ENCODE peak calls at places on chromosomes 13 and 19, in five cellular contexts. One of them, this sample, is unnamed.

GRCh38 chr13:92661406-92661805 is 565.2 kb upstream of the GPC6 start:
- DNase-seq in fibroblast of pulmonary artery: no peak
- DNase-seq in endodermal cell: no peak
- DNase-seq in Calu3: no peak
- DNase-seq in adrenal gland: no peak
- DNase-seq in this sample: no peak

GRCh38 chr19:43667524-43668405 is 2.2 kb downstream of the PLAUR start:
- DNase-seq in Calu3: no peak
- DNase-seq in fibroblast of pulmonary artery: no peak
- DNase-seq in adrenal gland: peak; percentile 31
- DNase-seq in endodermal cell: no peak
- DNase-seq in this sample: peak; percentile 12

GRCh38 chr13:112790735-112791641 is 101.2 kb downstream of the ATP11A start:
- DNase-seq in Calu3: no peak
- DNase-seq in fibroblast of pulmonary artery: peak; percentile 18
- DNase-seq in endodermal cell: no peak
- DNase-seq in adrenal gland: no peak
- DNase-seq in this sample: no peak

GRCh38 chr13:23956106-23956505 is 58.8 kb upstream of the C1QTNF9B start:
- DNase-seq in fibroblast of pulmonary artery: peak; percentile 41
- DNase-seq in endodermal cell: no peak
- DNase-seq in Calu3: peak; percentile 57
- DNase-seq in adrenal gland: no peak
- DNase-seq in this sample: no peak

GRCh38 chr19:50844296-50844935 is 10.3 kb upstream of the KLK3 start:
- DNase-seq in Calu3: no peak
- DNase-seq in adrenal gland: no peak
- DNase-seq in fibroblast of pulmonary artery: no peak
- DNase-seq in endodermal cell: no peak
- DNase-seq in this sample: no peak

GRCh38 chr19:42126565-42126964 is 5.7 kb downstream of the POU2F2 start:
- DNase-seq in fibroblast of pulmonary artery: no peak
- DNase-seq in Calu3: no peak
- DNase-seq in endodermal cell: no peak
- DNase-seq in adrenal gland: no peak
- DNase-seq in this sample: no peak

GRCh38 chr13:83881031-83881727 is 1.1 kb downstream of the SLITRK1 start:
- DNase-seq in adrenal gland: no peak
- DNase-seq in Calu3: no peak
- DNase-seq in fibroblast of pulmonary artery: no peak
- DNase-seq in endodermal cell: peak; percentile 36
- DNase-seq in this sample: no peak

GRCh38 chr19:2613507-2614295 is 88.8 kb downstream of the GNG7 start:
- DNase-seq in adrenal gland: peak; percentile 55
- DNase-seq in endodermal cell: peak; percentile 86
- DNase-seq in Calu3: peak; percentile 49
- DNase-seq in fibroblast of pulmonary artery: peak; percentile 51
- DNase-seq in this sample: no peak

GRCh38 chr19:33401683-33402420 is 28.3 kb downstream of the CEBPG start:
- DNase-seq in Calu3: no peak
- DNase-seq in fibroblast of pulmonary artery: no peak
- DNase-seq in endodermal cell: no peak
- DNase-seq in adrenal gland: no peak
- DNase-seq in this sample: no peak

GRCh38 chr13:21069561-21070004 is 8.2 kb upstream of the LATS2 start:
- DNase-seq in fibroblast of pulmonary artery: peak; percentile 98
- DNase-seq in endodermal cell: no peak
- DNase-seq in Calu3: no peak
- DNase-seq in adrenal gland: peak; percentile 61
- DNase-seq in this sample: no peak

GRCh38 chr13:50236898-50237318 is 221.7 kb downstream of the KCNRG start:
- DNase-seq in adrenal gland: no peak
- DNase-seq in fibroblast of pulmonary artery: peak; percentile 22
- DNase-seq in Calu3: no peak
- DNase-seq in endodermal cell: no peak
- DNase-seq in this sample: no peak

GRCh38 chr19:14183741-14184395 is 22.1 kb downstream of the ADGRL1 start:
- DNase-seq in endodermal cell: no peak
- DNase-seq in adrenal gland: no peak
- DNase-seq in Calu3: no peak
- DNase-seq in fibroblast of pulmonary artery: no peak
- DNase-seq in this sample: no peak

GRCh38 chr13:75318138-75318833 is 163.7 kb downstream of the TBC1D4 start:
- DNase-seq in adrenal gland: no peak
- DNase-seq in fibroblast of pulmonary artery: no peak
- DNase-seq in endodermal cell: no peak
- DNase-seq in Calu3: no peak
- DNase-seq in this sample: no peak

GRCh38 chr13:52395704-52396103 is 10.3 kb downstream of the THSD1 start:
- DNase-seq in adrenal gland: no peak
- DNase-seq in endodermal cell: no peak
- DNase-seq in fibroblast of pulmonary artery: no peak
- DNase-seq in Calu3: no peak
- DNase-seq in this sample: no peak

GRCh38 chr13:34257980-34258379 is 440.0 kb downstream of the RFC3 start:
- DNase-seq in fibroblast of pulmonary artery: no peak
- DNase-seq in Calu3: no peak
- DNase-seq in endodermal cell: no peak
- DNase-seq in adrenal gland: no peak
- DNase-seq in this sample: no peak

GRCh38 chr19:49114630-49115363 is 627 bp downstream of the LIN7B start:
- DNase-seq in Calu3: peak; percentile 50
- DNase-seq in adrenal gland: peak; percentile 63
- DNase-seq in fibroblast of pulmonary artery: peak; percentile 54
- DNase-seq in endodermal cell: peak; percentile 88
- DNase-seq in this sample: peak; percentile 56

GRCh38 chr19:49340069-49340864 is 5.1 kb downstream of the CD37 start:
- DNase-seq in fibroblast of pulmonary artery: no peak
- DNase-seq in endodermal cell: peak; percentile 89
- DNase-seq in adrenal gland: peak; percentile 66
- DNase-seq in Calu3: peak; percentile 67
- DNase-seq in this sample: no peak

GRCh38 chr19:9952276-9952675 is 16.0 kb upstream of the OLFM2 start:
- DNase-seq in adrenal gland: no peak
- DNase-seq in endodermal cell: no peak
- DNase-seq in Calu3: no peak
- DNase-seq in fibroblast of pulmonary artery: no peak
- DNase-seq in this sample: no peak

GRCh38 chr19:58559275-58560006 is 1.0 kb upstream of the UBE2M start:
- DNase-seq in adrenal gland: peak; percentile 96
- DNase-seq in Calu3: peak; percentile 92
- DNase-seq in fibroblast of pulmonary artery: peak; percentile 92
- DNase-seq in endodermal cell: peak; percentile 97
- DNase-seq in this sample: peak; percentile 74

GRCh38 chr19:3369337-3370213 is 3.2 kb downstream of the NFIC start:
- DNase-seq in fibroblast of pulmonary artery: peak; percentile 44
- DNase-seq in adrenal gland: peak; percentile 85
- DNase-seq in Calu3: no peak
- DNase-seq in endodermal cell: peak; percentile 73
- DNase-seq in this sample: no peak

GRCh38 chr13:46748300-46748699 is 48.7 kb downstream of the ESD start:
- DNase-seq in adrenal gland: no peak
- DNase-seq in Calu3: no peak
- DNase-seq in endodermal cell: no peak
- DNase-seq in fibroblast of pulmonary artery: no peak
- DNase-seq in this sample: no peak

GRCh38 chr19:50162988-50163387 is at the start of gene IZUMO2:
- DNase-seq in adrenal gland: no peak
- DNase-seq in endodermal cell: peak; percentile 70
- DNase-seq in fibroblast of pulmonary artery: no peak
- DNase-seq in Calu3: no peak
- DNase-seq in this sample: no peak

GRCh38 chr13:101452519-101453485 is at the start of gene ITGBL1:
- DNase-seq in adrenal gland: no peak
- DNase-seq in fibroblast of pulmonary artery: peak; percentile 17
- DNase-seq in Calu3: no peak
- DNase-seq in endodermal cell: peak; percentile 51
- DNase-seq in this sample: no peak

GRCh38 chr13:91017669-91018053 is 329.8 kb upstream of the MIR17HG start:
- DNase-seq in endodermal cell: peak; percentile 82
- DNase-seq in adrenal gland: peak; percentile 1
- DNase-seq in Calu3: peak; percentile 32
- DNase-seq in fibroblast of pulmonary artery: no peak
- DNase-seq in this sample: no peak

GRCh38 chr19:57637379-57637778 is 4.4 kb downstream of the ZNF211 start:
- DNase-seq in Calu3: no peak
- DNase-seq in adrenal gland: no peak
- DNase-seq in endodermal cell: no peak
- DNase-seq in fibroblast of pulmonary artery: no peak
- DNase-seq in this sample: no peak

GRCh38 chr19:13830761-13831481 is 35.7 kb downstream of the ZSWIM4 start:
- DNase-seq in endodermal cell: peak; percentile 39
- DNase-seq in fibroblast of pulmonary artery: no peak
- DNase-seq in adrenal gland: no peak
- DNase-seq in Calu3: no peak
- DNase-seq in this sample: no peak

GRCh38 chr13:83153833-83154232 is 728.4 kb downstream of the SLITRK1 start:
- DNase-seq in fibroblast of pulmonary artery: peak; percentile 8
- DNase-seq in adrenal gland: no peak
- DNase-seq in endodermal cell: no peak
- DNase-seq in Calu3: no peak
- DNase-seq in this sample: no peak

GRCh38 chr13:81929988-81930387 is 1589.1 kb upstream of the SPRY2 start:
- DNase-seq in fibroblast of pulmonary artery: peak; percentile 34
- DNase-seq in Calu3: no peak
- DNase-seq in endodermal cell: peak; percentile 46
- DNase-seq in adrenal gland: no peak
- DNase-seq in this sample: no peak

GRCh38 chr19:49887653-49888477 is 8.8 kb downstream of the IL4I1 start:
- DNase-seq in adrenal gland: no peak
- DNase-seq in fibroblast of pulmonary artery: no peak
- DNase-seq in Calu3: no peak
- DNase-seq in endodermal cell: no peak
- DNase-seq in this sample: no peak

GRCh38 chr13:107968470-107968869 is 246.9 kb downstream of the LIG4 start:
- DNase-seq in fibroblast of pulmonary artery: no peak
- DNase-seq in endodermal cell: no peak
- DNase-seq in Calu3: no peak
- DNase-seq in adrenal gland: no peak
- DNase-seq in this sample: no peak

GRCh38 chr19:16876904-16877361 is 11.9 kb upstream of the F2RL3 start:
- DNase-seq in Calu3: no peak
- DNase-seq in adrenal gland: no peak
- DNase-seq in fibroblast of pulmonary artery: no peak
- DNase-seq in endodermal cell: no peak
- DNase-seq in this sample: no peak

GRCh38 chr19:38684078-38684861 is 36.8 kb downstream of the ACTN4 start:
- DNase-seq in adrenal gland: peak; percentile 93
- DNase-seq in fibroblast of pulmonary artery: peak; percentile 95
- DNase-seq in endodermal cell: peak; percentile 78
- DNase-seq in Calu3: peak; percentile 96
- DNase-seq in this sample: no peak

GRCh38 chr13:113559901-113560644 is 24.5 kb upstream of the TFDP1 start:
- DNase-seq in adrenal gland: no peak
- DNase-seq in Calu3: no peak
- DNase-seq in endodermal cell: peak; percentile 18
- DNase-seq in fibroblast of pulmonary artery: no peak
- DNase-seq in this sample: no peak

DNA sequence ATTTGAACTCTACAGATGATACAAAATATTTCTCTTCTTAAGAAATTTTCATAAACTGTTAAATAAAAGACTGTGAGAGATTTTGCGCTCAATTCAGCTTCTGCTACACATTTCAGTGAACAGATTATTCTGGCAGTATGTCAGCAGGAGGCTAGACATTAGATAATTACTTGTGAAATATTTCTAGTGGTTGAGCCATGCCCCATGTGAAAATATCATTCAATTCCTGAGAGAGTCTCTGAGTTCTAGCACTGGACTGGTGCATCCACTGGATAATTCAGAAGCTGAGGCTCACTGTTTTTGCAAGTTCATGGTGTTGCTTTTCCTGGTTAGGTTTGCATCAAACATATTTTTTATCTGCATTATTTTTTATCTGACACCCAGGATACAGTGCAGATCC is 315.6 kb downstream of the SLC7A1 start:
- DNase-seq in adrenal gland: no peak
- DNase-seq in endodermal cell: no peak
- DNase-seq in Calu3: no peak
- DNase-seq in fibroblast of pulmonary artery: no peak
- DNase-seq in this sample: no peak
- TF ChIP-seq CTCF in adrenal gland: no peak
- TF ChIP-seq CTCF in endodermal cell: no peak
- TF ChIP-seq CTCF in Calu3: no peak
- TF ChIP-seq CTCF in fibroblast of pulmonary artery: no peak
- TF ChIP-seq CTCF in this sample: no peak

DNA sequence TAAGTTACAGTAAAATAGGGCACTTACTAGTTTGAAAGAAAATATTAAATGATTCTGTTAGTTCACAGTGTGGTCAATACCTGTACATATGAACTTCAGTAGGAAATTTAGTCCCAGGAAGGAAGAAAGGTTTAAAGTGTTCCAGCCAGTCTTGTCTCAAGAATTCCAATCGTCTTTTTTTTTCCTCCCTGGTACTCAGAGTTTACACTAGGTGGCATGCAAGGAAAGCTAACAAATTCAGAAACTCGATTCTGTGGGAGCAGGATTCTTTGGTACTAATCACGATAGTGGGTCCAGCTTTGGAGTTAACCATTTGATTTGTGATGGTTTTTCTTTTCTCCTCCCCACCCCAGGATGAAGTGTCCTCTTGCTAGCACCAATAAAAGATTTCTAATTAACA is 43.6 kb downstream of the POLR1D start:
- DNase-seq in Calu3: no peak
- DNase-seq in adrenal gland: no peak
- DNase-seq in fibroblast of pulmonary artery: no peak
- DNase-seq in endodermal cell: no peak
- DNase-seq in this sample: no peak
- TF ChIP-seq CTCF in Calu3: no peak
- TF ChIP-seq CTCF in adrenal gland: no peak
- TF ChIP-seq CTCF in fibroblast of pulmonary artery: peak; percentile 32
- TF ChIP-seq CTCF in endodermal cell: peak; percentile 65
- TF ChIP-seq CTCF in this sample: peak; percentile 43

GRCh38 chr19:29890392-29890791 is 51.6 kb upstream of the URI1 start:
- DNase-seq in adrenal gland: no peak
- DNase-seq in endodermal cell: no peak
- DNase-seq in Calu3: no peak
- DNase-seq in fibroblast of pulmonary artery: no peak
- DNase-seq in this sample: no peak
- TF ChIP-seq CTCF in adrenal gland: no peak
- TF ChIP-seq CTCF in endodermal cell: no peak
- TF ChIP-seq CTCF in Calu3: no peak
- TF ChIP-seq CTCF in fibroblast of pulmonary artery: no peak
- TF ChIP-seq CTCF in this sample: no peak

GRCh38 chr19:36423925-36424324 is 5.5 kb upstream of the ZFP82 start:
- DNase-seq in endodermal cell: no peak
- DNase-seq in fibroblast of pulmonary artery: no peak
- DNase-seq in adrenal gland: no peak
- DNase-seq in Calu3: no peak
- DNase-seq in this sample: no peak

GRCh38 chr19:36421749-36422481 is 3.5 kb upstream of the ZFP82 start:
- DNase-seq in adrenal gland: no peak
- DNase-seq in fibroblast of pulmonary artery: no peak
- DNase-seq in endodermal cell: no peak
- DNase-seq in Calu3: no peak
- DNase-seq in this sample: no peak

GRCh38 chr19:36418287-36419001 is at the start of gene ZFP82:
- DNase-seq in adrenal gland: peak; percentile 80
- DNase-seq in Calu3: no peak
- DNase-seq in fibroblast of pulmonary artery: peak; percentile 85
- DNase-seq in endodermal cell: peak; percentile 95
- DNase-seq in this sample: peak; percentile 84

GRCh38 chr19:36417752-36418286 is 625 bp downstream of the ZFP82 start:
- DNase-seq in Calu3: no peak
- DNase-seq in adrenal gland: no peak
- DNase-seq in fibroblast of pulmonary artery: no peak
- DNase-seq in endodermal cell: peak; percentile 71
- DNase-seq in this sample: no peak

GRCh38 chr19:36420961-36421748 is 2.7 kb upstream of the ZFP82 start:
- DNase-seq in Calu3: no peak
- DNase-seq in fibroblast of pulmonary artery: peak; percentile 42
- DNase-seq in adrenal gland: peak; percentile 53
- DNase-seq in endodermal cell: no peak
- DNase-seq in this sample: peak; percentile 10
- TF ChIP-seq CTCF in Calu3: no peak
- TF ChIP-seq CTCF in fibroblast of pulmonary artery: no peak
- TF ChIP-seq CTCF in adrenal gland: no peak
- TF ChIP-seq CTCF in endodermal cell: no peak
- TF ChIP-seq CTCF in this sample: no peak